ENCODE peak calls at places on chromosomes 12 and 14, in six cellular contexts. One of them, this sample, is unnamed.

GRCh38 chr14:58414845-58415244 is 12.5 kb downstream of the TIMM9 start:
- DNase-seq in SK-N-SH: no peak
- DNase-seq in HepG2: no peak
- DNase-seq in A549: peak; percentile 25
- DNase-seq in GM12878: no peak
- DNase-seq in K562: peak; percentile 36
- DNase-seq in this sample: no peak

GRCh38 chr12:69339999-69340398 is 8.2 kb upstream of the LYZ start:
- DNase-seq in HepG2: no peak
- DNase-seq in A549: no peak
- DNase-seq in SK-N-SH: no peak
- DNase-seq in K562: no peak
- DNase-seq in GM12878: no peak
- DNase-seq in this sample: no peak

GRCh38 chr14:60226296-60226695 is 22.7 kb upstream of the PPM1A start:
- DNase-seq in K562: no peak
- DNase-seq in HepG2: no peak
- DNase-seq in A549: no peak
- DNase-seq in SK-N-SH: no peak
- DNase-seq in GM12878: no peak
- DNase-seq in this sample: no peak

GRCh38 chr12:21815306-21816062 is 41.0 kb upstream of the KCNJ8 start:
- DNase-seq in A549: no peak
- DNase-seq in SK-N-SH: no peak
- DNase-seq in HepG2: no peak
- DNase-seq in GM12878: no peak
- DNase-seq in K562: no peak
- DNase-seq in this sample: no peak

GRCh38 chr12:69570000-69570516 is 15.2 kb upstream of the CCT2 start:
- DNase-seq in SK-N-SH: no peak
- DNase-seq in A549: peak; percentile 79
- DNase-seq in K562: no peak
- DNase-seq in HepG2: no peak
- DNase-seq in GM12878: no peak
- DNase-seq in this sample: no peak

GRCh38 chr14:88005978-88006851 is 1.3 kb downstream of the GPR65 start:
- DNase-seq in GM12878: peak; percentile 77
- DNase-seq in SK-N-SH: no peak
- DNase-seq in HepG2: no peak
- DNase-seq in K562: no peak
- DNase-seq in A549: no peak
- DNase-seq in this sample: no peak

GRCh38 chr12:108611884-108612415 is 14.1 kb upstream of the TMEM119 start:
- DNase-seq in SK-N-SH: peak; percentile 56
- DNase-seq in K562: peak; percentile 77
- DNase-seq in GM12878: no peak
- DNase-seq in HepG2: peak; percentile 44
- DNase-seq in A549: peak; percentile 52
- DNase-seq in this sample: peak; percentile 89

GRCh38 chr14:35159742-35160409 is 37.5 kb downstream of the PRORP start:
- DNase-seq in GM12878: no peak
- DNase-seq in SK-N-SH: no peak
- DNase-seq in HepG2: peak; percentile 94
- DNase-seq in A549: peak; percentile 88
- DNase-seq in K562: peak; percentile 14
- DNase-seq in this sample: peak; percentile 97

GRCh38 chr14:100547633-100548294 is 39.5 kb downstream of the BEGAIN start:
- DNase-seq in A549: no peak
- DNase-seq in HepG2: no peak
- DNase-seq in SK-N-SH: no peak
- DNase-seq in GM12878: no peak
- DNase-seq in K562: no peak
- DNase-seq in this sample: peak; percentile 21

GRCh38 chr12:42725839-42726238 is 136.3 kb upstream of the PRICKLE1 start:
- DNase-seq in A549: no peak
- DNase-seq in SK-N-SH: no peak
- DNase-seq in GM12878: no peak
- DNase-seq in K562: no peak
- DNase-seq in HepG2: no peak
- DNase-seq in this sample: peak; percentile 94

GRCh38 chr14:71354142-71354541 is 446.9 kb downstream of the PCNX1 start:
- DNase-seq in K562: no peak
- DNase-seq in A549: no peak
- DNase-seq in SK-N-SH: no peak
- DNase-seq in HepG2: no peak
- DNase-seq in GM12878: no peak
- DNase-seq in this sample: no peak

GRCh38 chr14:96145116-96145864 is 59.3 kb upstream of the BDKRB2 start:
- DNase-seq in A549: no peak
- DNase-seq in SK-N-SH: no peak
- DNase-seq in GM12878: no peak
- DNase-seq in HepG2: no peak
- DNase-seq in K562: no peak
- DNase-seq in this sample: peak; percentile 91

GRCh38 chr12:63394994-63395393 is 244.0 kb upstream of the AVPR1A start:
- DNase-seq in GM12878: no peak
- DNase-seq in A549: no peak
- DNase-seq in HepG2: no peak
- DNase-seq in K562: no peak
- DNase-seq in SK-N-SH: no peak
- DNase-seq in this sample: no peak

GRCh38 chr12:131944601-131945251 is 5.0 kb upstream of the EP400 start:
- DNase-seq in SK-N-SH: peak; percentile 40
- DNase-seq in A549: no peak
- DNase-seq in GM12878: no peak
- DNase-seq in K562: no peak
- DNase-seq in HepG2: no peak
- DNase-seq in this sample: no peak

GRCh38 chr12:77402726-77403125 is 337.4 kb upstream of the E2F7 start:
- DNase-seq in SK-N-SH: no peak
- DNase-seq in GM12878: no peak
- DNase-seq in HepG2: no peak
- DNase-seq in K562: no peak
- DNase-seq in A549: no peak
- DNase-seq in this sample: peak; percentile 3

GRCh38 chr14:89625988-89626806 is 209.2 kb upstream of the FOXN3 start:
- DNase-seq in A549: no peak
- DNase-seq in GM12878: no peak
- DNase-seq in K562: no peak
- DNase-seq in SK-N-SH: no peak
- DNase-seq in HepG2: no peak
- DNase-seq in this sample: no peak

GRCh38 chr14:93998871-93999403 is 1.8 kb downstream of the CCDC197 start:
- DNase-seq in A549: no peak
- DNase-seq in K562: no peak
- DNase-seq in SK-N-SH: no peak
- DNase-seq in GM12878: no peak
- DNase-seq in HepG2: no peak
- DNase-seq in this sample: no peak

GRCh38 chr12:29149691-29150382 is 759 bp downstream of the FAR2 start:
- DNase-seq in A549: no peak
- DNase-seq in SK-N-SH: no peak
- DNase-seq in HepG2: no peak
- DNase-seq in K562: peak; percentile 14
- DNase-seq in GM12878: no peak
- DNase-seq in this sample: no peak

GRCh38 chr12:93128332-93128707 is 199.2 kb upstream of the EEA1 start:
- DNase-seq in SK-N-SH: no peak
- DNase-seq in HepG2: no peak
- DNase-seq in A549: no peak
- DNase-seq in GM12878: no peak
- DNase-seq in K562: no peak
- DNase-seq in this sample: no peak

GRCh38 chr12:72632286-72632685 is 360.1 kb downstream of the TRHDE start:
- DNase-seq in GM12878: no peak
- DNase-seq in HepG2: no peak
- DNase-seq in K562: no peak
- DNase-seq in SK-N-SH: no peak
- DNase-seq in A549: no peak
- DNase-seq in this sample: peak; percentile 65

GRCh38 chr12:5396541-5396940 is 35.4 kb upstream of the NTF3 start:
- DNase-seq in A549: no peak
- DNase-seq in GM12878: no peak
- DNase-seq in SK-N-SH: no peak
- DNase-seq in K562: no peak
- DNase-seq in HepG2: no peak
- DNase-seq in this sample: no peak

GRCh38 chr12:2959194-2959507 is at the start of gene TEAD4:
- DNase-seq in SK-N-SH: peak; percentile 94
- DNase-seq in K562: peak; percentile 76
- DNase-seq in GM12878: no peak
- DNase-seq in HepG2: peak; percentile 82
- DNase-seq in A549: peak; percentile 89
- DNase-seq in this sample: peak; percentile 74

GRCh38 chr12:53623526-53623925 is 2.7 kb downstream of the ATF7 start:
- DNase-seq in HepG2: no peak
- DNase-seq in K562: peak; percentile 75
- DNase-seq in GM12878: no peak
- DNase-seq in SK-N-SH: no peak
- DNase-seq in A549: peak; percentile 35
- DNase-seq in this sample: peak; percentile 66

GRCh38 chr12:96140110-96140509 is 54.1 kb upstream of the ELK3 start:
- DNase-seq in GM12878: no peak
- DNase-seq in HepG2: no peak
- DNase-seq in A549: no peak
- DNase-seq in SK-N-SH: no peak
- DNase-seq in K562: no peak
- DNase-seq in this sample: peak; percentile 59

GRCh38 chr14:43003845-43004244 is 1397.2 kb downstream of the LRFN5 start:
- DNase-seq in A549: peak; percentile 41
- DNase-seq in HepG2: peak; percentile 13
- DNase-seq in GM12878: no peak
- DNase-seq in K562: peak; percentile 1
- DNase-seq in SK-N-SH: no peak
- DNase-seq in this sample: peak; percentile 1

GRCh38 chr12:65741662-65742480 is 82.4 kb upstream of the HMGA2 start:
- DNase-seq in K562: no peak
- DNase-seq in GM12878: no peak
- DNase-seq in SK-N-SH: peak; percentile 40
- DNase-seq in HepG2: peak; percentile 42
- DNase-seq in A549: peak; percentile 34
- DNase-seq in this sample: peak; percentile 51

GRCh38 chr12:32440120-32440865 is 40.9 kb downstream of the FGD4 start:
- DNase-seq in GM12878: no peak
- DNase-seq in HepG2: no peak
- DNase-seq in A549: no peak
- DNase-seq in SK-N-SH: no peak
- DNase-seq in K562: no peak
- DNase-seq in this sample: no peak

GRCh38 chr12:32435921-32436710 is 36.8 kb downstream of the FGD4 start:
- DNase-seq in K562: no peak
- DNase-seq in A549: peak; percentile 40
- DNase-seq in HepG2: no peak
- DNase-seq in GM12878: no peak
- DNase-seq in SK-N-SH: no peak
- DNase-seq in this sample: peak; percentile 40

DNA sequence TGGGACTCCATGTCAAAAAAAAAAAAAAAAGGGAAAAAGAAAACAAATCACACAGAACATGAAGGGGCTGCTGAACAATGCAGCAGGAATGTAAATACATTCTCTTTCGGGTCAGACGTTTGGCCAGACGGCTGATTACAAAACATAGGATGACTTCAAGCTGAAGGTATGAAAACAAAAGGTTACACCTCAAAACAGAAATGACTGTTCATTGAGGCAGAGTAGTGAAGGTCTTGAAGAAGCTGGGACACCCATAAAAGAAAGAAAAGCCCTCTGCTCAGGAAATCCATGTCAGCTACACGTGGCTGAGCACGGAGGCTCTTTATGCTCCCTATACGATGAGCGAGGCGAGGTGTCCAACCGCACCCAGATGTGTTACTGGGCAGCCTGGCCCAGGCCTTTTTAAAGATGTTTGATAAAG is 37.7 kb downstream of the FGD4 start:
- DNase-seq in HepG2: peak; percentile 90
- DNase-seq in SK-N-SH: no peak
- DNase-seq in A549: peak; percentile 92
- DNase-seq in K562: no peak
- DNase-seq in GM12878: no peak
- DNase-seq in this sample: peak; percentile 92
- TF ChIP-seq SMC3 in HepG2: no peak
- TF ChIP-seq SMC3 in SK-N-SH: no peak
- TF ChIP-seq SMC3 in A549: no peak
- TF ChIP-seq SMC3 in K562: no peak
- TF ChIP-seq SMC3 in GM12878: no peak
- TF ChIP-seq SMC3 in this sample: no peak

GRCh38 chr14:31510222-31510621 is 22.4 kb upstream of the GPR33 start:
- DNase-seq in K562: peak; percentile 9
- DNase-seq in SK-N-SH: peak; percentile 33
- DNase-seq in A549: peak; percentile 16
- DNase-seq in GM12878: no peak
- DNase-seq in HepG2: peak; percentile 48
- DNase-seq in this sample: peak; percentile 10
- TF ChIP-seq SMC3 in K562: no peak
- TF ChIP-seq SMC3 in SK-N-SH: peak; percentile 31
- TF ChIP-seq SMC3 in A549: peak; percentile 82
- TF ChIP-seq SMC3 in GM12878: peak; percentile 51
- TF ChIP-seq SMC3 in HepG2: peak; percentile 57
- TF ChIP-seq SMC3 in this sample: peak; percentile 49

GRCh38 chr14:62030387-62030786 is 268.2 kb downstream of the SNAPC1 start:
- DNase-seq in HepG2: no peak
- DNase-seq in K562: no peak
- DNase-seq in A549: no peak
- DNase-seq in GM12878: no peak
- DNase-seq in SK-N-SH: no peak
- DNase-seq in this sample: no peak

GRCh38 chr14:62027958-62028357 is 265.7 kb downstream of the SNAPC1 start:
- DNase-seq in A549: no peak
- DNase-seq in SK-N-SH: no peak
- DNase-seq in GM12878: no peak
- DNase-seq in HepG2: no peak
- DNase-seq in K562: no peak
- DNase-seq in this sample: no peak

GRCh38 chr14:62031504-62031903 is 269.3 kb downstream of the SNAPC1 start:
- DNase-seq in K562: no peak
- DNase-seq in GM12878: no peak
- DNase-seq in HepG2: no peak
- DNase-seq in SK-N-SH: no peak
- DNase-seq in A549: no peak
- DNase-seq in this sample: no peak

DNA sequence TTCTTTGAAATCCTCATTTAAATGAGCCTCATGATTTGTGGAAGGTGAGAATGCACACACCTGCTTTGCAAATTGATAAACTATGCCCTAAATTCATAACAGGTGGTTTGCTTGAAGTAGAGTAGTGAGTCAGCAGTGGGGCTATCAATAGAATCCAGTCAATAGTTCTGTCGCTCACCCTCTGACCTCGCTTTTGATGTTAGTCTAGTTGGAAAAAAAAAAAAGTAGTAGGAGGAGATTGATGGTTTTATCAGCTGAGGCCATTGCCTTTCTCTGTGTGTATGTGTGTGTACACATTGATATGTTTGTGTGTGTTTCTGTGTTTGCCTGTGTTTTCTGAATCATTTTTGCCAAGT is 267.3 kb downstream of the SNAPC1 start:
- DNase-seq in A549: no peak
- DNase-seq in GM12878: peak; percentile 16
- DNase-seq in K562: no peak
- DNase-seq in SK-N-SH: no peak
- DNase-seq in HepG2: no peak
- DNase-seq in this sample: no peak
- TF ChIP-seq SMC3 in A549: no peak
- TF ChIP-seq SMC3 in GM12878: no peak
- TF ChIP-seq SMC3 in K562: no peak
- TF ChIP-seq SMC3 in SK-N-SH: no peak
- TF ChIP-seq SMC3 in HepG2: no peak
- TF ChIP-seq SMC3 in this sample: no peak

GRCh38 chr12:102833687-102834435 is 83.2 kb downstream of the PAH start:
- DNase-seq in GM12878: no peak
- DNase-seq in A549: peak; percentile 21
- DNase-seq in SK-N-SH: no peak
- DNase-seq in HepG2: no peak
- DNase-seq in K562: peak; percentile 3
- DNase-seq in this sample: no peak
- TF ChIP-seq SMC3 in GM12878: no peak
- TF ChIP-seq SMC3 in A549: no peak
- TF ChIP-seq SMC3 in SK-N-SH: no peak
- TF ChIP-seq SMC3 in HepG2: no peak
- TF ChIP-seq SMC3 in K562: no peak
- TF ChIP-seq SMC3 in this sample: no peak

This sample was measured in IMR-90.